ENCODE peak calls at places on chromosomes 2 and 18, in five cellular contexts. F is NCI-H146, I is AG10803, C is T-helper 2 cell, A is fibroblast of the aortic adventitia. T is an unnamed sample.

GRCh38 chr18:23498877-23499570 is 4.3 kb upstream of the RMC1 start:
- DNase-seq in C (peak), A (peak), I (peak), F (peak), T (peak)

GRCh38 chr2:108978709-108979111 is 10.3 kb downstream of the EDAR start:
- DNase-seq in A (no peak), I (peak), C (no peak), F (peak), T (peak)

GRCh38 chr18:1104265-1104792 is 199.7 kb downstream of the ADCYAP1 start:
- DNase-seq in A (peak), F (no peak), C (no peak), I (peak), T (no peak)

GRCh38 chr2:172970660-172971059 is 105.0 kb upstream of the MAP3K20 start:
- DNase-seq in I (no peak), F (no peak), A (no peak), C (no peak), T (no peak)

GRCh38 chr18:75691483-75691882 is 264.0 kb upstream of the SMIM21 start:
- DNase-seq in I (no peak), C (no peak), A (no peak), F (no peak), T (no peak)

GRCh38 chr2:195805283-195805976 is 148.4 kb downstream of the SLC39A10 start:
- DNase-seq in C (no peak), I (no peak), F (no peak), A (no peak), T (no peak)

GRCh38 chr2:121791801-121792221 is 36.4 kb downstream of the TSN start:
- DNase-seq in I (no peak), C (no peak), A (peak), F (peak), T (no peak)

GRCh38 chr2:203711399-203711798 is 5.0 kb downstream of the CD28 start:
- DNase-seq in F (no peak), A (no peak), C (no peak), I (no peak), T (no peak)

GRCh38 chr2:220959391-220959802 is 612.7 kb downstream of the EPHA4 start:
- DNase-seq in A (no peak), I (no peak), C (no peak), F (no peak), T (peak)

GRCh38 chr2:188519133-188519532 is 227.5 kb downstream of the GULP1 start:
- DNase-seq in A (peak), F (no peak), C (no peak), I (peak), T (no peak)

T was measured in COR-L47.